ENCODE peak calls at places on chromosomes 12 and 14, in five cellular contexts. L is endothelial cell, N is colonic mucosa, S is A549, D is tibial artery. M is an unnamed sample.
A peak's percentile ranks its signal among the peaks of the same experiment; 100 is the strongest.

GRCh38 chr12:41277019-41277770 is 89.1 kb downstream of the PDZRN4 start:
- DNase-seq in L (peak; percentile 22), N (no peak), S (peak; percentile 34), D (no peak), M (peak; percentile 43)

GRCh38 chr12:108360487-108360886 is 21.4 kb upstream of the CMKLR1 start:
- DNase-seq in L (no peak), N (no peak), S (no peak), D (no peak), M (no peak)

GRCh38 chr14:67517083-67517482 is 16.0 kb upstream of the PLEKHH1 start:
- DNase-seq in L (peak; percentile 26), N (no peak), S (no peak), D (no peak), M (peak; percentile 19)

GRCh38 chr14:50027797-50028196 is 88.6 kb downstream of the VCPKMT start:
- DNase-seq in L (no peak), N (no peak), S (no peak), D (no peak), M (no peak)

GRCh38 chr12:15122349-15122748 is 98.9 kb downstream of the RERG start:
- DNase-seq in L (no peak), N (no peak), S (no peak), D (no peak), M (no peak)

GRCh38 chr12:85179680-85180300 is 100.2 kb upstream of the ALX1 start:
- DNase-seq in L (no peak), N (no peak), S (no peak), D (no peak), M (no peak)

GRCh38 chr12:30927210-30927576 is 645 bp downstream of the TSPAN11 start:
- DNase-seq in L (no peak), N (no peak), S (no peak), D (no peak), M (no peak)

GRCh38 chr14:90409209-90409730 is 12.4 kb downstream of the CALM1 start:
- DNase-seq in L (no peak), N (no peak), S (peak; percentile 26), D (peak; percentile 78), M (no peak)

GRCh38 chr14:100076133-100076532 is 10.9 kb downstream of the EVL start:
- DNase-seq in L (peak; percentile 19), N (no peak), S (peak; percentile 13), D (peak; percentile 44), M (no peak)

GRCh38 chr14:103755060-103755459 is 39.5 kb downstream of the ZFYVE21 start:
- DNase-seq in L (no peak), N (no peak), S (no peak), D (no peak), M (no peak)

GRCh38 chr12:122014781-122015180 is 6.9 kb upstream of the BCL7A start:
- DNase-seq in L (no peak), N (no peak), S (no peak), D (no peak), M (no peak)

GRCh38 chr14:28936601-28937000 is 170.0 kb downstream of the FOXG1 start:
- DNase-seq in L (no peak), N (no peak), S (no peak), D (no peak), M (no peak)

GRCh38 chr12:52198454-52199215 is 6.8 kb upstream of the KRT80 start:
- DNase-seq in L (no peak), N (no peak), S (no peak), D (peak; percentile 52), M (no peak)

GRCh38 chr14:100399052-100399849 is 76.1 kb downstream of the SLC25A47 start:
- DNase-seq in L (no peak), N (no peak), S (no peak), D (no peak), M (no peak)

GRCh38 chr14:91116913-91117588 is 3.2 kb downstream of the DGLUCY start:
- DNase-seq in L (no peak), N (no peak), S (no peak), D (no peak), M (no peak)

GRCh38 chr12:44863867-44864266 is 12.2 kb downstream of the NELL2 start:
- DNase-seq in L (no peak), N (no peak), S (no peak), D (no peak), M (no peak)

GRCh38 chr14:22319526-22320352 is 269.3 kb downstream of the DAD1 start:
- DNase-seq in L (peak; percentile 55), N (peak; percentile 64), S (peak; percentile 29), D (peak; percentile 70), M (peak; percentile 53)

GRCh38 chr14:68332011-68332410 is 460.9 kb downstream of the ZFP36L1 start:
- DNase-seq in L (no peak), N (no peak), S (no peak), D (no peak), M (no peak)

GRCh38 chr14:105066285-105067071 is 1.2 kb upstream of the GPR132 start:
- DNase-seq in L (no peak), N (no peak), S (no peak), D (no peak), M (no peak)

GRCh38 chr14:93219103-93219726 is 12.2 kb downstream of the UBR7 start:
- DNase-seq in L (no peak), N (peak; percentile 48), S (peak; percentile 54), D (no peak), M (peak; percentile 27)

GRCh38 chr12:123148223-123148622 is 2.7 kb downstream of the PITPNM2 start:
- DNase-seq in L (no peak), N (no peak), S (no peak), D (no peak), M (no peak)

GRCh38 chr12:107404981-107405380 is 280.6 kb upstream of the PWP1 start:
- DNase-seq in L (peak; percentile 38), N (peak; percentile 29), S (peak; percentile 40), D (no peak), M (no peak)

GRCh38 chr12:1360812-1361211 is 233.6 kb downstream of the FBXL14 start:
- DNase-seq in L (no peak), N (no peak), S (no peak), D (no peak), M (no peak)

GRCh38 chr14:55814873-55815272 is 234.9 kb downstream of the KTN1 start:
- DNase-seq in L (no peak), N (no peak), S (no peak), D (no peak), M (no peak)

GRCh38 chr12:124162151-124163110 is 132.5 kb upstream of the RFLNA start:
- DNase-seq in L (no peak), N (peak; percentile 71), S (no peak), D (no peak), M (no peak)
- TF ChIP-seq CTCF in L (no peak), N (no peak), S (no peak), D (no peak), M (no peak)

GRCh38 chr12:131714759-131715158 is 3.9 kb downstream of the SFSWAP start:
- DNase-seq in L (no peak), N (no peak), S (no peak), D (no peak), M (no peak)

GRCh38 chr12:131709226-131709625 is 1.7 kb upstream of the SFSWAP start:
- DNase-seq in L (no peak), N (no peak), S (no peak), D (no peak), M (no peak)

GRCh38 chr12:131711551-131712205 is 788 bp downstream of the SFSWAP start:
- DNase-seq in L (peak; percentile 11), N (no peak), S (no peak), D (no peak), M (peak; percentile 26)

GRCh38 chr12:131713349-131713748 is 2.5 kb downstream of the SFSWAP start:
- DNase-seq in L (no peak), N (no peak), S (no peak), D (no peak), M (no peak)

DNA sequence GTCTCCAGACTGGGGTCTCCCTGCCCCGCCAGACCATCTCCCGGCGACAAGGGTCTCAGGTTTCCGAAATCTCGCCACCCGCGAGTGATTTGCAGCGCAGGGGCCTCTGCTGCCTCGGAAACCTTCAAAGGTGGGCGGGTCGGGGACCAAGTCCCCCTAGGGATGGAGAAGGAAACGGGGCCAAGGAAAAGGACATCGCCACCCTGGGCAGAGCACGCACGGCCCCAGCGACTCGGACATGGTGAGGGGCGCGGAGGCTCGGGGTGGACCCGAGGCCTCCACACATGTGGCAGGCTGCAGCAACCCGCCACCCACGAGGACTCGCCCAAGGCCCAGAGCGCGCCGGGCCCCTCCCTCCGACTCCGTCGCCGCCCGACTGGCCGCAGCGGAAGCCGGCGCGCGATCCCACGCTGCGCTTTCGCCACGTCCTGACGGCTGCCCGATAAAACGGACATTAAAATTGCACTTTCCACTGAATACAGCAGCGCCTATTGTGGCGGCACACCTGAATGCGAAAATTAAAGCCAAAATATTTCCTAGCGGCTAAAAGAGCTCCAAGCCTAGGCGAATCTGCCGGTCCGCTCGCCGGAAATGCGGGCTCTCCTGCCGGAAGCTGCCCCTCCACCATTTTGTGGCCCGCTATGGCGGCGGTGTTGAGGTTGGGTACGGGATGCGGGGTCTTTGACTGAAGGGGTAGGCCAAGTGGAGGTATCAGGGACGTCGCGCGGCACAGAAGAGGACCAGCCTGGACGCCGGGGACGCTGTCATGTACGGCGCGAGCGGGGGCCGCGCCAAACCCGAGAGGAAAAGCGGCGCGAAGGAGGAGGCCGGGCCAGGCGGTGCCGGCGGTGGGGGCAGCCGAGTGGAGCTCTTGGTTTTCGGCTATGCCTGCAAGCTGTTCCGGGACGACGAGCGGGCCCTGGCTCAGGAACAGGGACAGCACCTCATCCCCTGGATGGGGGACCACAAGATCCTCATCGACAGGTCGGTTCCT is at the start of gene SFSWAP:
- DNase-seq in L (peak; percentile 68), N (peak; percentile 79), S (peak; percentile 81), D (peak; percentile 51), M (peak; percentile 78)
- TF ChIP-seq CTCF in L (no peak), N (no peak), S (no peak), D (no peak), M (no peak)

GRCh38 chr12:115918763-115919162 is 358.7 kb downstream of the MED13L start:
- DNase-seq in L (no peak), N (no peak), S (no peak), D (no peak), M (no peak)

GRCh38 chr12:115926037-115926670 is 351.3 kb downstream of the MED13L start:
- DNase-seq in L (no peak), N (no peak), S (no peak), D (no peak), M (no peak)

GRCh38 chr12:115923851-115924250 is 353.6 kb downstream of the MED13L start:
- DNase-seq in L (no peak), N (no peak), S (no peak), D (no peak), M (no peak)

GRCh38 chr12:115920395-115921183 is 356.9 kb downstream of the MED13L start:
- DNase-seq in L (no peak), N (no peak), S (no peak), D (no peak), M (no peak)

DNA sequence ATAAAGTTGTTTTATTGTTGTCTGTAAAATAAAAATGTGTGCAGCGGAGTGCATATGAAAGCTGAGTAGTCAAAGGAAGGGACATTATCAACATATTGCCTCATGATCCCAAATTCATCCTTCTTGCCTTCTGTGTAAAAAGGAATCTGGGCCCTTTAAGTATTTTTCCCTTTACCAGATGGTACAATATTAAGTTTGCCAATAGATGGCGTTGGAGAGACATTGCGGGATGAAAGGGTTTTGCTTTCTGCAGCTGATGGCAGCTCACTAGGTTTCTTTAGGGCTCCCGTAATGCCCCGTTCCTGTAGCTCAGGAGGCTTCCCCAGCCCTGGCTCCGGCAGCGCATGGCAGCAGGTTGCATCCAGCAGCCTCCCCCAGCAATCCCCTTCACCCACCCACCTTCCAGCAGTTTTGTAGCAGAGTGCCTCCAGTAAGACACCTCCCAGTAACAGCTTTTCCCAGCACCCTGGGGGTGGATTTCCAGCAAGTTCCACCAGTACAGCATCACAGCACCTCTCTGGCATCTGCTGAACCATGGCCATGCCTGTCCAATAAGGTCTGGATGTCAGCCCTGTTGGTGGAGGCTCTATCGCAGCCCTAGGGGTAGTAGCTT is 354.4 kb downstream of the MED13L start:
- DNase-seq in L (no peak), N (no peak), S (peak; percentile 40), D (no peak), M (no peak)
- TF ChIP-seq CTCF in L (peak; percentile 44), N (peak; percentile 24), S (peak; percentile 37), D (no peak), M (no peak)

GRCh38 chr12:61546296-61546695 is 713.9 kb upstream of the USP15 start:
- DNase-seq in L (no peak), N (no peak), S (no peak), D (no peak), M (no peak)
- TF ChIP-seq CTCF in L (no peak), N (no peak), S (no peak), D (no peak), M (no peak)